ENCODE peak calls at places on chromosomes 16 and 17, in eight cellular contexts. V, H, U, O, Y, N, P and Z are unnamed samples.

GRCh38 chr17:41800601-41801373 is 11.0 kb downstream of the P3H4 start:
- DNase-seq in H (peak), V (peak), U (no peak), N (peak), P (no peak), Y (peak), O (peak), Z (no peak)

GRCh38 chr16:72876221-72876620 is 171.7 kb downstream of the ZFHX3 start:
- DNase-seq in O (peak), P (no peak), H (no peak), Y (no peak), N (no peak), U (peak), V (no peak), Z (peak)

GRCh38 chr17:20085283-20085875 is 76.2 kb downstream of the SPECC1 start:
- DNase-seq in N (no peak), H (no peak), P (no peak), Y (no peak), U (no peak), V (peak), O (no peak), Z (no peak)

GRCh38 chr16:62540496-62540895 is 504.3 kb upstream of the CDH8 start:
- DNase-seq in U (no peak), O (no peak), H (no peak), N (no peak), P (no peak), V (no peak), Y (no peak), Z (no peak)

GRCh38 chr17:33239702-33240101 is 53.4 kb downstream of the ASIC2 start:
- DNase-seq in H (no peak), N (no peak), V (no peak), Y (no peak), P (no peak), O (no peak), U (no peak), Z (no peak)

GRCh38 chr17:83026311-83026811 is 53.0 kb upstream of the METRNL start:
- DNase-seq in U (no peak), O (peak), P (no peak), H (no peak), Y (no peak), V (no peak), N (no peak), Z (no peak)

GRCh38 chr17:38750312-38751121 is 2.0 kb upstream of the PSMB3 start:
- DNase-seq in P (no peak), U (no peak), Y (peak), V (peak), N (peak), H (no peak), O (no peak), Z (no peak)

GRCh38 chr17:41870097-41870496 is 4.9 kb upstream of the KLHL11 start:
- DNase-seq in N (no peak), Y (no peak), O (no peak), U (no peak), H (no peak), V (no peak), P (no peak), Z (no peak)

GRCh38 chr16:12099451-12100123 is 123.1 kb downstream of the SNX29 start:
- DNase-seq in O (no peak), H (no peak), P (no peak), U (no peak), Y (no peak), N (no peak), V (no peak), Z (no peak)

GRCh38 chr17:14794961-14795360 is 470.2 kb downstream of the PMP22 start:
- DNase-seq in H (no peak), P (no peak), N (no peak), Y (no peak), V (no peak), U (no peak), O (no peak), Z (no peak)

GRCh38 chr16:52467753-52468152 is 79.2 kb downstream of the TOX3 start:
- DNase-seq in H (no peak), O (no peak), Y (no peak), U (no peak), P (no peak), N (no peak), V (no peak), Z (no peak)

GRCh38 chr16:17170435-17170834 is 300.3 kb downstream of the XYLT1 start:
- DNase-seq in Y (no peak), P (no peak), U (no peak), V (no peak), H (no peak), O (no peak), N (no peak), Z (no peak)

GRCh38 chr16:66471696-66472393 is 44.8 kb downstream of the BEAN1 start:
- DNase-seq in O (peak), Y (peak), P (no peak), H (no peak), N (no peak), V (no peak), U (no peak), Z (no peak)

GRCh38 chr16:10971560-10971961 is 27.2 kb downstream of the CLEC16A start:
- DNase-seq in O (peak), N (peak), H (peak), P (no peak), Y (peak), U (peak), V (peak), Z (no peak)

GRCh38 chr17:59617141-59617757 is 2.4 kb upstream of the CLTC start:
- DNase-seq in P (no peak), V (no peak), O (no peak), H (no peak), Y (no peak), U (no peak), N (no peak), Z (no peak)

GRCh38 chr17:14245629-14246028 is 9.0 kb upstream of the CDRT15 start:
- DNase-seq in H (no peak), Y (no peak), U (no peak), N (no peak), P (no peak), V (no peak), O (no peak), Z (no peak)

GRCh38 chr17:41689497-41690299 is 1.0 kb downstream of the EIF1 start:
- DNase-seq in H (no peak), Y (peak), V (peak), O (no peak), U (peak), P (no peak), N (peak), Z (no peak)

GRCh38 chr16:71250461-71251232 is 20.1 kb upstream of the HYDIN start:
- DNase-seq in U (no peak), O (no peak), N (peak), V (no peak), H (no peak), Y (peak), P (no peak), Z (no peak)

DNA sequence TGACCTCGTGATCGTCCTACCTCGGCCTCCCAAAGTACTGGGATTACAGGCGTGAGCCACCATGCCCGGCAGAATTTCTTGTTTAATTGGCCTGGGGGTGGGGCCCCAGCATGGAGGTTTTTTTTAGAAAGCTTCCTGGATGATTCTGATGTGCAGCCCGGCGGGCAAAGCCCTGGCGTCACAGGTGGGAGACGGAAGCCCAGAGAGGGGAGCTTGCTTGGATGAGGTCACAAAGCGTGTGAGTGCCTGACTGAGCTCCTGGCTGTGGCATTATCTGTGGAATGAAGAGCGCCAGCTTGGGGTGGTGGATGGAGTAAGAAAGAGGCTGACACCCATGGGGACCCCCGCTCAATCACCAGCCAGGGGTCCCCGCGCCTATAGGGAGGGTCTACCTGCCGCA is 4.1 kb downstream of the VASN start:
- DNase-seq in Y (no peak), O (no peak), U (no peak), H (no peak), P (no peak), N (peak), V (peak), Z (no peak)
- H3K4me3 ChIP-seq in Y (no peak), O (no peak), U (peak), H (no peak), P (peak), N (peak), V (no peak), Z (no peak)

GRCh38 chr16:681746-682427 is 1.7 kb downstream of the STUB1 start:
- DNase-seq in U (no peak), Y (no peak), P (no peak), O (no peak), N (no peak), H (no peak), V (no peak), Z (no peak)
- H3K4me3 ChIP-seq in U (peak), Y (peak), P (peak), O (no peak), N (peak), H (peak), V (peak), Z (no peak)

GRCh38 chr17:77378318-77379064 is 237.7 kb downstream of the SEC14L1 start:
- DNase-seq in N (no peak), P (no peak), H (no peak), O (peak), U (no peak), V (no peak), Y (no peak), Z (no peak)

GRCh38 chr17:77377836-77378235 is 237.1 kb downstream of the SEC14L1 start:
- DNase-seq in O (no peak), Y (no peak), P (no peak), H (no peak), V (no peak), N (no peak), U (no peak), Z (no peak)

GRCh38 chr17:77375917-77376651 is 235.3 kb downstream of the SEC14L1 start:
- DNase-seq in O (peak), Y (no peak), V (peak), P (no peak), N (peak), H (no peak), U (no peak), Z (no peak)

GRCh38 chr17:77375526-77375916 is 234.8 kb downstream of the SEC14L1 start:
- DNase-seq in P (no peak), O (peak), Y (no peak), N (no peak), V (no peak), H (no peak), U (no peak), Z (no peak)

DNA sequence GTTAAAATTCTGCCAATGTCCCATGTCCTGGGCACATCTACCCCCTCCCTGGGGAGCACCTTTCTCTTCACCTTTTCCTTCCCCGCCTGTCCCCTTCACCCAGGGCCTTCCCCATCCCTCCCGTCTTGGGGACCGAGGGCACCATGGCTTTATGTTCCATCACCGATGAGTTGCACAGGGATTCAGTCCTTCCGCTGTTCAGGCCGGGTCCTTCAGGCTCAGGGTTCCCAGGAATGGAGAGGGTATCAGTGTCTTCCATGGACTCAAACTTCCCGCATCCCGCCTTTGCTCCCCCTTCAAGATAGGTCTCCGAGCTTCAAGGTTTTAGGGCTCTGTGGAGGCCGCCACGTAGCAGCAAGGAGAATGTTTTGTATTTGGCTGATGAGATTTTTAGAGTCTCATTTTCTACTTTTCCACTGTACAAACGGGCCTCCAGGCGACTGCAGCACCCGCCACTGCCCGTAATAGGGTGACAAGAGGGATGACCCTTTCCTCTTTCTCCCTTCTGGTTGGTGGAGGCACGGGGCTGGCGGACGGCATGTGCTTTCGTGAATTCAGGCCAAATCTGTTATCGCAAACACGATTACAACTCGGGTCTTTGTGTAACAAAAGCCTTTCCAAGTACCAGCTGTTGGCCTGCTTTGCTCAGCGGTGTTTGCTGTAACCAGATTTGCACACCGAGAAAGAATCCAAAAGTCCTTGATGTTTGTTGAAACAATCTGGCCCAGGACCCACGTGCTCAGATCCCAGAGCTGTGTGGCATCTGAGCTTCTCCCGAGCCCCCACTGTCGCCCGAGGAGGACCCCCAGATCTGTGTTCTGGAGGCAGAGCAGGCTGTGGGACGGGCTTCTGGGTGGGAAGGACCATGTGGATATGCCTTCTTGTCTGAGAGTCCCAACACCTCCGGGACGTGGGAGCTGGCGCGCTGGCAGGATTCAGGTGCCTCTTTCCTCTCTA is 236.3 kb downstream of the SEC14L1 start:
- DNase-seq in N (no peak), P (no peak), V (no peak), U (no peak), O (peak), H (no peak), Y (no peak), Z (no peak)
- H3K4me3 ChIP-seq in N (no peak), P (peak), V (no peak), U (no peak), O (peak), H (no peak), Y (no peak), Z (no peak)

GRCh38 chr16:15856217-15856616 is 611 bp downstream of the MYH11 start:
- DNase-seq in U (no peak), P (no peak), N (no peak), Y (no peak), H (no peak), V (no peak), O (no peak), Z (no peak)
- H3K4me3 ChIP-seq in U (peak), P (peak), N (no peak), Y (peak), H (no peak), V (peak), O (peak), Z (no peak)